ENCODE peak calls at places on chromosomes 2 and 18, in four cellular contexts. C is HT1080, A is non-pigmented ciliary epithelial cell, J is adipocyte. O is an unnamed sample.

GRCh38 chr2:42101641-42102605 is 54.1 kb downstream of the PKDCC start:
- DNase-seq in J (peak), A (peak), C (no peak), O (no peak)

GRCh38 chr2:20049631-20050030 is 1.8 kb downstream of the LAPTM4A start:
- DNase-seq in J (peak), C (no peak), A (no peak), O (no peak)

GRCh38 chr2:175926272-175926671 is 75.8 kb downstream of the LNPK start:
- DNase-seq in C (peak), A (peak), J (peak), O (no peak)

GRCh38 chr18:77130229-77131099 is 2.1 kb downstream of the MBP start:
- DNase-seq in C (no peak), J (no peak), A (no peak), O (no peak)

GRCh38 chr2:95296036-95296435 is 1.1 kb upstream of the KCNIP3 start:
- DNase-seq in C (no peak), J (no peak), A (no peak), O (no peak)

GRCh38 chr2:172282944-172283343 is 144.4 kb upstream of the ITGA6 start:
- DNase-seq in C (peak), J (peak), A (peak), O (no peak)

GRCh38 chr18:74589021-74589420 is 8.6 kb upstream of the ZNF407 start:
- DNase-seq in C (no peak), J (no peak), A (no peak), O (no peak)

GRCh38 chr18:9539283-9539682 is 64.0 kb downstream of the RALBP1 start:
- DNase-seq in J (peak), A (peak), C (peak), O (peak)

GRCh38 chr18:40012931-40013609 is 1942.0 kb upstream of the PIK3C3 start:
- DNase-seq in J (peak), A (peak), C (peak), O (no peak)

GRCh38 chr18:4758980-4759379 is 303.9 kb upstream of the DLGAP1 start:
- DNase-seq in C (peak), A (no peak), J (no peak), O (no peak)

GRCh38 chr2:178976351-178976750 is 73.6 kb downstream of the CCDC141 start:
- DNase-seq in J (no peak), A (no peak), C (no peak), O (no peak)

GRCh38 chr18:13455960-13456471 is 237.5 kb downstream of the LDLRAD4 start:
- DNase-seq in C (no peak), A (no peak), J (no peak), O (no peak)